ENCODE peak calls at places on chromosomes 3 and 15, in four cellular contexts. S, Z, X and M are unnamed samples.

GRCh38 chr3:57864853-57865252 is 108.7 kb downstream of the SLMAP start:
- DNase-seq in Z (peak), S (no peak), X (no peak), M (no peak)

GRCh38 chr3:127064391-127065137 is 81.6 kb downstream of the PLXNA1 start:
- DNase-seq in X (no peak), Z (no peak), S (peak), M (no peak)

GRCh38 chr3:39122811-39123210 is 15.3 kb downstream of the TTC21A start:
- DNase-seq in S (no peak), Z (no peak), X (no peak), M (no peak)

GRCh38 chr3:16086690-16087089 is 87.8 kb upstream of the GALNT15 start:
- DNase-seq in Z (no peak), X (no peak), S (no peak), M (no peak)

GRCh38 chr15:82539690-82540054 is 585 bp downstream of the RPS17 start:
- DNase-seq in X (no peak), Z (no peak), S (no peak), M (no peak)

GRCh38 chr3:173065543-173065970 is 75.5 kb downstream of the SPATA16 start:
- DNase-seq in Z (no peak), S (no peak), X (no peak), M (no peak)

GRCh38 chr15:62119224-62119925 is 45.7 kb downstream of the C2CD4B start:
- DNase-seq in X (no peak), Z (peak), S (no peak), M (no peak)

GRCh38 chr15:99452728-99453643 is 112.8 kb upstream of the MEF2A start:
- DNase-seq in S (no peak), X (peak), Z (peak), M (no peak)

GRCh38 chr3:134008630-134009156 is 21.0 kb downstream of the SLCO2A1 start:
- DNase-seq in S (no peak), Z (no peak), X (no peak), M (no peak)

GRCh38 chr3:150972379-150972985 is at the start of gene CLRN1:
- DNase-seq in Z (no peak), S (no peak), X (no peak), M (no peak)

GRCh38 chr3:53616971-53617892 is 122.8 kb downstream of the CACNA1D start:
- DNase-seq in S (no peak), Z (no peak), X (no peak), M (no peak)

GRCh38 chr3:99747915-99748314 is 69.7 kb upstream of the CMSS1 start:
- DNase-seq in X (no peak), Z (no peak), S (no peak), M (no peak)

GRCh38 chr3:115062412-115062956 is 84.6 kb downstream of the ZBTB20 start:
- DNase-seq in X (no peak), S (no peak), Z (no peak), M (no peak)

GRCh38 chr3:48236531-48236930 is 4.4 kb upstream of the ZNF589 start:
- DNase-seq in Z (no peak), S (no peak), X (no peak), M (no peak)

GRCh38 chr15:82263350-82263749 is 732 bp downstream of the SAXO2 start:
- DNase-seq in S (no peak), X (no peak), Z (no peak), M (no peak)

GRCh38 chr3:191761906-191762305 is 300.9 kb downstream of the PYDC2 start:
- DNase-seq in S (no peak), Z (no peak), X (no peak), M (no peak)